ENCODE peak calls at places on chromosomes 4 and X, in nine cellular contexts. L, Z, G, P, V, A, Q, K and W are unnamed samples.

GRCh38 chrX:17860811-17861495 is at the start of gene RAI2:
- DNase-seq in Q (peak; percentile 41), G (no peak), K (no peak), P (peak; percentile 45), Z (no peak), A (peak; percentile 71), V (no peak), L (no peak), W (peak; percentile 31)

GRCh38 chr4:16914208-16914607 is 15.8 kb upstream of the LDB2 start:
- DNase-seq in K (peak; percentile 72), Q (no peak), Z (peak; percentile 55), P (no peak), V (no peak), G (no peak), A (no peak), L (peak; percentile 51), W (peak; percentile 21)

GRCh38 chrX:39969099-39969825 is 128.5 kb downstream of the BCOR start:
- DNase-seq in G (no peak), Z (no peak), A (peak; percentile 71), V (no peak), P (no peak), K (no peak), Q (no peak), L (no peak), W (no peak)

GRCh38 chr4:40629401-40630334 is at the start of gene RBM47:
- DNase-seq in L (peak; percentile 13), Z (peak; percentile 59), K (peak; percentile 65), A (peak; percentile 73), G (peak; percentile 88), V (no peak), Q (peak; percentile 91), P (peak; percentile 16), W (peak; percentile 59)

GRCh38 chr4:108889696-108890475 is 127.0 kb upstream of the ETNPPL start:
- DNase-seq in K (no peak), L (no peak), V (no peak), A (peak; percentile 11), Z (peak; percentile 48), Q (no peak), P (no peak), G (no peak), W (no peak)

GRCh38 chrX:6644411-6644810 is 109.5 kb upstream of the VCX3A start:
- DNase-seq in K (no peak), L (no peak), V (no peak), P (no peak), A (peak; percentile 2), Z (no peak), G (no peak), Q (no peak), W (no peak)

GRCh38 chrX:25001808-25002657 is 13.7 kb downstream of the ARX start:
- DNase-seq in L (no peak), Q (no peak), P (no peak), V (no peak), G (no peak), K (no peak), Z (no peak), A (peak; percentile 36), W (no peak)

GRCh38 chrX:21166302-21166982 is 207.8 kb upstream of the CNKSR2 start:
- DNase-seq in A (no peak), G (no peak), K (peak; percentile 17), P (no peak), Z (peak; percentile 52), Q (no peak), V (peak; percentile 18), L (no peak), W (no peak)

GRCh38 chr4:55545681-55546632 is 752 bp downstream of the CLOCK start:
- DNase-seq in P (peak; percentile 75), L (peak; percentile 63), Z (peak; percentile 65), G (peak; percentile 92), K (peak; percentile 77), Q (peak; percentile 82), V (peak; percentile 60), A (peak; percentile 78), W (peak; percentile 67)

GRCh38 chr4:132114885-132115284 is 1034.2 kb upstream of the PCDH10 start:
- DNase-seq in Q (no peak), K (no peak), V (no peak), G (no peak), L (no peak), A (no peak), Z (no peak), P (no peak), W (no peak)

GRCh38 chrX:20399728-20400414 is 133.2 kb upstream of the RPS6KA3 start:
- DNase-seq in Z (no peak), K (no peak), A (no peak), G (no peak), V (no peak), Q (no peak), L (no peak), P (no peak), W (no peak)

GRCh38 chrX:131734621-131735020 is 190.7 kb downstream of the OR13H1 start:
- DNase-seq in G (no peak), A (no peak), Q (peak; percentile 88), K (no peak), L (no peak), P (peak; percentile 73), V (no peak), Z (no peak), W (no peak)

GRCh38 chr4:77699731-77700210 is 94.2 kb downstream of the CXCL13 start:
- DNase-seq in L (peak; percentile 75), Z (peak; percentile 86), P (no peak), V (peak; percentile 74), G (no peak), Q (no peak), A (peak; percentile 42), K (peak; percentile 78), W (no peak)

GRCh38 chr4:62709618-62710252 is 1509.6 kb downstream of the ADGRL3 start:
- DNase-seq in Q (no peak), G (no peak), L (no peak), P (no peak), Z (no peak), K (peak; percentile 39), V (peak; percentile 34), A (peak; percentile 10), W (peak; percentile 12)

GRCh38 chr4:19930742-19931141 is 321.0 kb upstream of the SLIT2 start:
- DNase-seq in Z (no peak), A (no peak), K (no peak), V (no peak), L (no peak), G (no peak), P (no peak), Q (no peak), W (no peak)

GRCh38 chrX:102085706-102086105 is 39.8 kb upstream of the TCEAL2 start:
- DNase-seq in V (no peak), P (no peak), L (peak; percentile 22), Q (no peak), A (no peak), Z (peak; percentile 3), K (no peak), G (no peak), W (peak; percentile 6)
- TF ChIP-seq CTCF in V (peak; percentile 6), P (no peak), L (peak; percentile 52), Q (no peak), A (no peak), Z (peak; percentile 22), K (no peak), G (no peak), W (no peak)

DNA sequence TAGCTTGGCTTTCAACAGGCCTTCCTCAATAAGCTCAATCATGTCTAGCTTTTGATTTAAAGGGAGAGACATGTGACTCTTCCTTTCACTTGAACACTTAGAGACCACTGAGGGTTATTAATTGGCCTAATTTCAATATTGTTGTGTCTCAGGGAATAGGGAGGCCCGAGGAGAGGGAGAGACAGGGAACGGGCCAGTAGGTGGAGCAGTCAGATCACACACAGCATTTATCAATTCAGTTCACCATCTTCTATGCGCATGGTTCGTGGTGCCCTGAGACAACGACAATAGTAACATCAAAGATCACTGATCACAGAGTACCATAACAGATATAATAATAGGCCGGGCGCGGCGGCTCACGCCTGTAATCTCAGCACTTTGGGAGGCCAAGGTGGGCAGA is 17.8 kb downstream of the ZNF81 start:
- DNase-seq in Q (peak; percentile 46), Z (peak; percentile 10), P (peak; percentile 27), K (peak; percentile 54), V (no peak), G (peak; percentile 52), A (peak; percentile 12), L (no peak), W (peak; percentile 10)
- TF ChIP-seq CTCF in Q (peak; percentile 57), Z (peak; percentile 38), P (peak; percentile 43), K (peak; percentile 42), V (peak; percentile 59), G (peak; percentile 54), A (peak; percentile 19), L (peak; percentile 62), W (no peak)

DNA sequence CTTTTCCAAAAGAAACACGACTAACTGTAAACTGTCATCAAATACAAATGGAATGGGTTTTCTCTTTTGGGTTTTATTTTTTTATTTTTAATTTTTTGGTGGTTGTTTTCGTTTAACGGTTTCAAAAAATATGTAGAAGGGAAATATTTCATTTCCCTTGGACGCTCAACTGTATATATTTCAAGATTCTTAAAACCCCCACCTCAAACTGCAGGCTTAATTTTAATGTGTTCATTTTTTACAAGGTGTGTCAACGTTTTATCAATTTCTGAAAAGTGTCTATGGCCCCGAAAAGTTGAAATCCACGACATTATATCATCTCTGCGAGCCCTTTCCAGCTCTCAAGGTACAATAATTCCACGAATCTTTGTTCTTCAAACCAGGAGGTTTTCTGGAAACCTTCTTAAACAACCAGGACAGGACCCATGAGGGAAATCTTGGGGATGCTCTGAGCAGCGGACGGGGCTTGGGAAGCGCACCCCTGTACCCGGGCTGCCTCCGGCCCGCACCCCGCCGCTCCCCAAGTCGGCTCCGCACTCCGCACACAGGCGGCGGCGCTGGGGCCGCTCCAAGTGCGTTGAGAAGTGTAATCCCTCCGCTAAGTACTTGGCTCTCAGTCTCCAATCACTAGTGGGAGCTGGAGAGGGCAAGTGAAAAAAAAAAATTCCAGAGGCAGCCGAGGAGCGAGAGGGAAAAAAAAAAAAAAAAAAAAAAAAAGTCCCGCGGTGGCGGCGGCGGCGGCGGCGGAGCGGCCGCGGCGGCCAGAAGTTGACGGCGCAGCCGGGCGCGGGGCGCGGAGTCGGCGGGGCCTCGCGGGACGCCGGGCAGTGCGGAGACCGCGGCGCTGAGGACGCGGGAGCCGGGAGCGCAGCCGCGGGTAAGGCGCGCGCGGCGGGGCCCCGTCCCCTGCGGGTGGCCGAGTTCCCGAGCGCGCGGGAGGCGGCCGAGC is at the start of gene BMPR1B:
- DNase-seq in L (peak; percentile 5), A (peak; percentile 44), V (no peak), Z (peak; percentile 84), K (peak; percentile 77), G (no peak), P (peak; percentile 25), Q (no peak), W (peak; percentile 36)
- TF ChIP-seq CTCF in L (no peak), A (no peak), V (no peak), Z (peak; percentile 35), K (no peak), G (no peak), P (no peak), Q (no peak), W (no peak)

DNA sequence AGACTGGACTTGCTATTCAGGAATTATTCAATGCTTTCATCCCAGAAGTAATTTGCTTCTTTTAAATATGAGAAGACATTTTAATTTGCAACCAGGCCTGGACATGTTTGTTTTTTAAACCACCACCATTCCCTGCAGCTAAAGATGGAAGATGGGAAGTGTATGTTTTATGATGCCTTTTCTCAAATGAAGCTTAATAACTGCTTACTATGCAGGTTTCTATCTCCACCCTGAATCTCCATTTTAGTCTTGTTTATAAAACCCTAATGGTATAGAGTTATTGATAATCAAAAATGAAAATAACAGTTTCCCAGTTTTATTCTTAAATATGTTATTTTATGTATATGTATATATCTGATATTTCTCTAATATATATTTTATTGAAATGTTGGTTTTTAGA is 418.9 kb downstream of the C4orf33 start:
- DNase-seq in V (no peak), P (no peak), K (no peak), Q (no peak), A (no peak), Z (no peak), G (no peak), L (no peak), W (no peak)
- TF ChIP-seq CTCF in V (no peak), P (no peak), K (no peak), Q (no peak), A (no peak), Z (no peak), G (no peak), L (no peak), W (no peak)